ENCODE peak calls at places on chromosomes 5 and 9, in ten cellular contexts. One of them, this sample, is unnamed.

GRCh38 chr5:83219077-83219476 is 141.7 kb downstream of the XRCC4 start:
- DNase-seq in stimulated activated CD4-positive, alpha-beta T cell treated with anti-CD3 and anti-CD28 coated beads, Interleukin-2, amount 100 ng/mL, for 4 hours: no peak
- DNase-seq in T-cell: no peak
- DNase-seq in T-helper 2 cell treated with Interferon-gamma antibody and Interleukin-4, amounts not matched to agents 5 μg/mL and 100 μg/mL, for 36 hours: no peak
- DNase-seq in iris pigment epithelial cell: no peak
- DNase-seq in mesothelial cell of epicardium: no peak
- DNase-seq in nephron progenitor cell: no peak
- DNase-seq in astrocyte of the hippocampus: no peak
- DNase-seq in cerebellar cortex: no peak
- DNase-seq in OCI-LY7: no peak
- DNase-seq in this sample: no peak

GRCh38 chr5:36692791-36693763 is 86.7 kb downstream of the SLC1A3 start:
- DNase-seq in stimulated activated CD4-positive, alpha-beta T cell treated with anti-CD3 and anti-CD28 coated beads, Interleukin-2, amount 100 ng/mL, for 4 hours: no peak
- DNase-seq in nephron progenitor cell: peak; percentile 83
- DNase-seq in astrocyte of the hippocampus: peak; percentile 91
- DNase-seq in T-cell: peak; percentile 25
- DNase-seq in cerebellar cortex: peak; percentile 78
- DNase-seq in OCI-LY7: peak; percentile 34
- DNase-seq in T-helper 2 cell treated with Interferon-gamma antibody and Interleukin-4, amounts not matched to agents 5 μg/mL and 100 μg/mL, for 36 hours: peak; percentile 23
- DNase-seq in mesothelial cell of epicardium: peak; percentile 78
- DNase-seq in iris pigment epithelial cell: peak; percentile 67
- DNase-seq in this sample: peak; percentile 94

GRCh38 chr5:149128023-149128875 is 13.0 kb upstream of the ABLIM3 start:
- DNase-seq in iris pigment epithelial cell: peak; percentile 43
- DNase-seq in astrocyte of the hippocampus: peak; percentile 56
- DNase-seq in T-helper 2 cell treated with Interferon-gamma antibody and Interleukin-4, amounts not matched to agents 5 μg/mL and 100 μg/mL, for 36 hours: no peak
- DNase-seq in nephron progenitor cell: peak; percentile 48
- DNase-seq in cerebellar cortex: no peak
- DNase-seq in stimulated activated CD4-positive, alpha-beta T cell treated with anti-CD3 and anti-CD28 coated beads, Interleukin-2, amount 100 ng/mL, for 4 hours: no peak
- DNase-seq in OCI-LY7: peak; percentile 8
- DNase-seq in T-cell: no peak
- DNase-seq in mesothelial cell of epicardium: no peak
- DNase-seq in this sample: no peak

GRCh38 chr5:73298251-73299016 is 125.4 kb downstream of the TMEM174 start:
- DNase-seq in cerebellar cortex: no peak
- DNase-seq in stimulated activated CD4-positive, alpha-beta T cell treated with anti-CD3 and anti-CD28 coated beads, Interleukin-2, amount 100 ng/mL, for 4 hours: no peak
- DNase-seq in T-helper 2 cell treated with Interferon-gamma antibody and Interleukin-4, amounts not matched to agents 5 μg/mL and 100 μg/mL, for 36 hours: no peak
- DNase-seq in iris pigment epithelial cell: peak; percentile 57
- DNase-seq in OCI-LY7: no peak
- DNase-seq in mesothelial cell of epicardium: no peak
- DNase-seq in T-cell: no peak
- DNase-seq in nephron progenitor cell: peak; percentile 39
- DNase-seq in astrocyte of the hippocampus: no peak
- DNase-seq in this sample: no peak

GRCh38 chr5:1380910-1381309 is 36.0 kb upstream of the CLPTM1L start:
- DNase-seq in stimulated activated CD4-positive, alpha-beta T cell treated with anti-CD3 and anti-CD28 coated beads, Interleukin-2, amount 100 ng/mL, for 4 hours: no peak
- DNase-seq in T-cell: no peak
- DNase-seq in nephron progenitor cell: no peak
- DNase-seq in OCI-LY7: no peak
- DNase-seq in cerebellar cortex: no peak
- DNase-seq in iris pigment epithelial cell: no peak
- DNase-seq in mesothelial cell of epicardium: no peak
- DNase-seq in T-helper 2 cell treated with Interferon-gamma antibody and Interleukin-4, amounts not matched to agents 5 μg/mL and 100 μg/mL, for 36 hours: no peak
- DNase-seq in astrocyte of the hippocampus: no peak
- DNase-seq in this sample: no peak

GRCh38 chr9:91777437-91777836 is 172.6 kb downstream of the ROR2 start:
- DNase-seq in mesothelial cell of epicardium: no peak
- DNase-seq in T-cell: no peak
- DNase-seq in OCI-LY7: no peak
- DNase-seq in stimulated activated CD4-positive, alpha-beta T cell treated with anti-CD3 and anti-CD28 coated beads, Interleukin-2, amount 100 ng/mL, for 4 hours: no peak
- DNase-seq in nephron progenitor cell: no peak
- DNase-seq in cerebellar cortex: no peak
- DNase-seq in astrocyte of the hippocampus: peak; percentile 56
- DNase-seq in iris pigment epithelial cell: peak; percentile 74
- DNase-seq in T-helper 2 cell treated with Interferon-gamma antibody and Interleukin-4, amounts not matched to agents 5 μg/mL and 100 μg/mL, for 36 hours: no peak
- DNase-seq in this sample: no peak

GRCh38 chr5:83925321-83925877 is 204.7 kb upstream of the HAPLN1 start:
- DNase-seq in cerebellar cortex: no peak
- DNase-seq in mesothelial cell of epicardium: no peak
- DNase-seq in T-helper 2 cell treated with Interferon-gamma antibody and Interleukin-4, amounts not matched to agents 5 μg/mL and 100 μg/mL, for 36 hours: no peak
- DNase-seq in iris pigment epithelial cell: peak; percentile 93
- DNase-seq in astrocyte of the hippocampus: peak; percentile 83
- DNase-seq in nephron progenitor cell: no peak
- DNase-seq in T-cell: no peak
- DNase-seq in stimulated activated CD4-positive, alpha-beta T cell treated with anti-CD3 and anti-CD28 coated beads, Interleukin-2, amount 100 ng/mL, for 4 hours: no peak
- DNase-seq in OCI-LY7: no peak
- DNase-seq in this sample: no peak

GRCh38 chr5:1405539-1406530 is 39.4 kb downstream of the SLC6A3 start:
- DNase-seq in astrocyte of the hippocampus: no peak
- DNase-seq in cerebellar cortex: no peak
- DNase-seq in nephron progenitor cell: no peak
- DNase-seq in T-helper 2 cell treated with Interferon-gamma antibody and Interleukin-4, amounts not matched to agents 5 μg/mL and 100 μg/mL, for 36 hours: no peak
- DNase-seq in iris pigment epithelial cell: no peak
- DNase-seq in stimulated activated CD4-positive, alpha-beta T cell treated with anti-CD3 and anti-CD28 coated beads, Interleukin-2, amount 100 ng/mL, for 4 hours: no peak
- DNase-seq in OCI-LY7: no peak
- DNase-seq in T-cell: no peak
- DNase-seq in mesothelial cell of epicardium: no peak
- DNase-seq in this sample: peak; percentile 72

GRCh38 chr5:11918463-11919045 is 14.3 kb upstream of the CTNND2 start:
- DNase-seq in T-cell: no peak
- DNase-seq in cerebellar cortex: peak; percentile 89
- DNase-seq in mesothelial cell of epicardium: no peak
- DNase-seq in OCI-LY7: no peak
- DNase-seq in nephron progenitor cell: no peak
- DNase-seq in T-helper 2 cell treated with Interferon-gamma antibody and Interleukin-4, amounts not matched to agents 5 μg/mL and 100 μg/mL, for 36 hours: no peak
- DNase-seq in stimulated activated CD4-positive, alpha-beta T cell treated with anti-CD3 and anti-CD28 coated beads, Interleukin-2, amount 100 ng/mL, for 4 hours: no peak
- DNase-seq in astrocyte of the hippocampus: no peak
- DNase-seq in iris pigment epithelial cell: no peak
- DNase-seq in this sample: no peak

GRCh38 chr9:83182071-83182470 is 119.1 kb upstream of the RASEF start:
- DNase-seq in stimulated activated CD4-positive, alpha-beta T cell treated with anti-CD3 and anti-CD28 coated beads, Interleukin-2, amount 100 ng/mL, for 4 hours: no peak
- DNase-seq in T-helper 2 cell treated with Interferon-gamma antibody and Interleukin-4, amounts not matched to agents 5 μg/mL and 100 μg/mL, for 36 hours: no peak
- DNase-seq in T-cell: no peak
- DNase-seq in mesothelial cell of epicardium: no peak
- DNase-seq in cerebellar cortex: no peak
- DNase-seq in OCI-LY7: no peak
- DNase-seq in iris pigment epithelial cell: no peak
- DNase-seq in astrocyte of the hippocampus: no peak
- DNase-seq in nephron progenitor cell: no peak
- DNase-seq in this sample: no peak

GRCh38 chr9:94018628-94019027 is 63.5 kb upstream of the BARX1 start:
- DNase-seq in T-helper 2 cell treated with Interferon-gamma antibody and Interleukin-4, amounts not matched to agents 5 μg/mL and 100 μg/mL, for 36 hours: no peak
- DNase-seq in astrocyte of the hippocampus: peak; percentile 50
- DNase-seq in T-cell: no peak
- DNase-seq in iris pigment epithelial cell: peak; percentile 90
- DNase-seq in OCI-LY7: no peak
- DNase-seq in stimulated activated CD4-positive, alpha-beta T cell treated with anti-CD3 and anti-CD28 coated beads, Interleukin-2, amount 100 ng/mL, for 4 hours: no peak
- DNase-seq in nephron progenitor cell: no peak
- DNase-seq in cerebellar cortex: peak; percentile 18
- DNase-seq in mesothelial cell of epicardium: no peak
- DNase-seq in this sample: no peak

GRCh38 chr5:168295574-168296201 is 4.2 kb downstream of the WWC1 start:
- DNase-seq in iris pigment epithelial cell: peak; percentile 80
- DNase-seq in cerebellar cortex: peak; percentile 62
- DNase-seq in stimulated activated CD4-positive, alpha-beta T cell treated with anti-CD3 and anti-CD28 coated beads, Interleukin-2, amount 100 ng/mL, for 4 hours: no peak
- DNase-seq in nephron progenitor cell: peak; percentile 63
- DNase-seq in T-cell: no peak
- DNase-seq in T-helper 2 cell treated with Interferon-gamma antibody and Interleukin-4, amounts not matched to agents 5 μg/mL and 100 μg/mL, for 36 hours: no peak
- DNase-seq in astrocyte of the hippocampus: peak; percentile 95
- DNase-seq in mesothelial cell of epicardium: peak; percentile 55
- DNase-seq in OCI-LY7: no peak
- DNase-seq in this sample: peak; percentile 53

GRCh38 chr5:3127423-3127911 is 376.0 kb upstream of the IRX2 start:
- DNase-seq in T-cell: no peak
- DNase-seq in T-helper 2 cell treated with Interferon-gamma antibody and Interleukin-4, amounts not matched to agents 5 μg/mL and 100 μg/mL, for 36 hours: no peak
- DNase-seq in OCI-LY7: no peak
- DNase-seq in astrocyte of the hippocampus: no peak
- DNase-seq in cerebellar cortex: no peak
- DNase-seq in stimulated activated CD4-positive, alpha-beta T cell treated with anti-CD3 and anti-CD28 coated beads, Interleukin-2, amount 100 ng/mL, for 4 hours: no peak
- DNase-seq in nephron progenitor cell: no peak
- DNase-seq in mesothelial cell of epicardium: no peak
- DNase-seq in iris pigment epithelial cell: no peak
- DNase-seq in this sample: no peak

GRCh38 chr5:45795458-45795857 is 99.3 kb upstream of the HCN1 start:
- DNase-seq in iris pigment epithelial cell: no peak
- DNase-seq in stimulated activated CD4-positive, alpha-beta T cell treated with anti-CD3 and anti-CD28 coated beads, Interleukin-2, amount 100 ng/mL, for 4 hours: no peak
- DNase-seq in nephron progenitor cell: no peak
- DNase-seq in T-cell: no peak
- DNase-seq in OCI-LY7: no peak
- DNase-seq in mesothelial cell of epicardium: no peak
- DNase-seq in T-helper 2 cell treated with Interferon-gamma antibody and Interleukin-4, amounts not matched to agents 5 μg/mL and 100 μg/mL, for 36 hours: no peak
- DNase-seq in cerebellar cortex: no peak
- DNase-seq in astrocyte of the hippocampus: no peak
- DNase-seq in this sample: no peak

This sample was measured in left lung.